ENCODE peak calls at places on chromosomes 2 and 18, in four cellular contexts. Q is Peyer's patch; V is LHCN-M2; A is activated effector memory CD4-positive, alpha-beta T cell treated with Interleukin-2 at 50 U/mL for 16 hours. M is an unnamed sample.

GRCh38 chr18:27632706-27633105 is 447.6 kb upstream of the CHST9 start:
- DNase-seq in A (no peak), Q (no peak), V (no peak), M (no peak)

GRCh38 chr2:184692137-184692734 is 93.9 kb downstream of the ZNF804A start:
- DNase-seq in Q (no peak), A (no peak), V (no peak), M (no peak)

GRCh38 chr2:86706935-86707334 is 13.2 kb upstream of the RMND5A start:
- DNase-seq in A (no peak), V (no peak), Q (no peak), M (no peak)

GRCh38 chr2:205066081-205066480 is 520.8 kb downstream of the PARD3B start:
- DNase-seq in Q (no peak), V (no peak), A (no peak), M (no peak)

GRCh38 chr2:63846487-63846886 is 4.8 kb downstream of the UGP2 start:
- DNase-seq in Q (no peak), A (no peak), V (peak), M (no peak)

GRCh38 chr2:219057709-219058540 is 2.8 kb downstream of the IHH start:
- DNase-seq in Q (peak), V (peak), A (peak), M (peak)

GRCh38 chr2:189657867-189658266 is 3.4 kb upstream of the ASNSD1 start:
- DNase-seq in V (no peak), Q (peak), A (peak), M (no peak)

GRCh38 chr2:69770747-69771146 is 28.8 kb downstream of the ANXA4 start:
- DNase-seq in A (no peak), V (no peak), Q (no peak), M (no peak)

GRCh38 chr2:80651435-80651834 is 346.9 kb upstream of the LRRTM1 start:
- DNase-seq in A (no peak), V (no peak), Q (no peak), M (no peak)

GRCh38 chr2:120770641-120771040 is 35.0 kb downstream of the GLI2 start:
- DNase-seq in A (no peak), V (no peak), Q (no peak), M (no peak)

GRCh38 chr2:136248242-136248641 is 130.3 kb upstream of the CXCR4 start:
- DNase-seq in V (peak), Q (no peak), A (no peak), M (no peak)

GRCh38 chr2:163347982-163348842 is 387.6 kb downstream of the FIGN start:
- DNase-seq in Q (peak), A (no peak), V (peak), M (no peak)

GRCh38 chr18:8807502-8807833 is 102.1 kb downstream of the MTCL1 start:
- DNase-seq in Q (no peak), A (no peak), V (no peak), M (no peak)

GRCh38 chr2:55430536-55430935 is 10.9 kb upstream of the CCDC88A start:
- DNase-seq in Q (no peak), V (no peak), A (no peak), M (no peak)

GRCh38 chr2:56008661-56009411 is 85.3 kb upstream of the EFEMP1 start:
- DNase-seq in Q (peak), V (peak), A (no peak), M (peak)

GRCh38 chr2:178397002-178397605 is 53.9 kb downstream of the PRKRA start:
- DNase-seq in V (peak), Q (no peak), A (no peak), M (peak)

GRCh38 chr2:172927381-172928357 is 148.0 kb upstream of the MAP3K20 start:
- DNase-seq in V (peak), A (no peak), Q (no peak), M (no peak)

GRCh38 chr2:121294881-121295840 is 10.2 kb upstream of the TFCP2L1 start:
- DNase-seq in A (no peak), Q (peak), V (no peak), M (no peak)

GRCh38 chr2:43022896-43023295 is 203.5 kb downstream of the ZFP36L2 start:
- DNase-seq in A (no peak), V (no peak), Q (no peak), M (no peak)

GRCh38 chr2:108288534-108289106 is at the start of gene SULT1C2:
- DNase-seq in V (peak), Q (no peak), A (no peak), M (no peak)

GRCh38 chr2:221514305-221515040 is 57.6 kb downstream of the EPHA4 start:
- DNase-seq in A (no peak), V (peak), Q (no peak), M (no peak)

GRCh38 chr2:31318360-31319336 is 84.7 kb downstream of the EHD3 start:
- DNase-seq in A (peak), V (peak), Q (peak), M (no peak)

GRCh38 chr18:48540329-48541025 is 1.6 kb downstream of the CTIF start:
- DNase-seq in A (peak), Q (peak), V (peak), M (no peak)

GRCh38 chr2:201972621-201973255 is 60.9 kb upstream of the FZD7 start:
- DNase-seq in Q (no peak), V (no peak), A (no peak), M (no peak)

GRCh38 chr2:101673920-101674319 is 23.6 kb upstream of the MAP4K4 start:
- DNase-seq in A (no peak), V (no peak), Q (no peak), M (no peak)

GRCh38 chr2:98656800-98657199 is 48.4 kb downstream of the UNC50 start:
- DNase-seq in A (no peak), V (no peak), Q (peak), M (no peak)

GRCh38 chr2:219501849-219502248 is 3.2 kb downstream of the GMPPA start:
- DNase-seq in A (no peak), Q (no peak), V (no peak), M (no peak)

GRCh38 chr2:75608684-75609333 is 37.8 kb upstream of the MRPL19 start:
- DNase-seq in Q (peak), A (peak), V (peak), M (no peak)

GRCh38 chr2:52775674-52776073 is 991.9 kb upstream of the CHAC2 start:
- DNase-seq in V (no peak), Q (no peak), A (no peak), M (no peak)

GRCh38 chr2:238425979-238426567 is 654 bp upstream of the ASB1 start:
- DNase-seq in A (no peak), Q (no peak), V (peak), M (no peak)

GRCh38 chr2:36330456-36331395 is 24.9 kb upstream of the CRIM1 start:
- DNase-seq in V (no peak), A (no peak), Q (no peak), M (no peak)

GRCh38 chr2:237458519-237458918 is 28.5 kb upstream of the MLPH start:
- DNase-seq in A (no peak), V (no peak), Q (no peak), M (no peak)

GRCh38 chr18:67476585-67476984 is 39.9 kb downstream of the DSEL start:
- DNase-seq in Q (no peak), V (peak), A (no peak), M (no peak)